ENCODE peak calls at places on chromosomes 13 and 19, in seven cellular contexts. J, A, G, T, R, I and Y are unnamed samples.

GRCh38 chr19:57559008-57559403 is 657 bp downstream of the ZNF550 start:
- DNase-seq in J (peak; percentile 14), A (peak; percentile 14), G (no peak), T (peak; percentile 26), R (peak; percentile 18), I (peak; percentile 36), Y (peak; percentile 45)

GRCh38 chr19:8505680-8506401 is 3.4 kb upstream of the PRAM1 start:
- DNase-seq in J (peak; percentile 68), A (peak; percentile 78), G (no peak), T (peak; percentile 89), R (peak; percentile 62), I (peak; percentile 75), Y (peak; percentile 90)

GRCh38 chr19:19238126-19238894 is 26.6 kb downstream of the NCAN start:
- DNase-seq in J (no peak), A (no peak), G (no peak), T (no peak), R (no peak), I (no peak), Y (no peak)

GRCh38 chr19:52997975-52998374 is 15.7 kb upstream of the ERVV-1 start:
- DNase-seq in J (no peak), A (no peak), G (no peak), T (no peak), R (no peak), I (no peak), Y (no peak)

GRCh38 chr13:93147946-93148345 is 78.7 kb upstream of the GPC6 start:
- DNase-seq in J (no peak), A (no peak), G (no peak), T (no peak), R (no peak), I (no peak), Y (no peak)

GRCh38 chr19:27901078-27901477 is 1311.9 kb downstream of the UQCRFS1 start:
- DNase-seq in J (no peak), A (no peak), G (no peak), T (no peak), R (no peak), I (no peak), Y (no peak)

GRCh38 chr19:30029721-30030510 is 87.9 kb downstream of the URI1 start:
- DNase-seq in J (peak; percentile 39), A (no peak), G (no peak), T (no peak), R (peak; percentile 85), I (peak; percentile 60), Y (peak; percentile 51)

GRCh38 chr13:36084131-36084530 is 47.1 kb downstream of the DCLK1 start:
- DNase-seq in J (no peak), A (no peak), G (no peak), T (no peak), R (no peak), I (no peak), Y (no peak)

GRCh38 chr19:45601524-45602522 is at the start of gene GPR4:
- DNase-seq in J (no peak), A (peak; percentile 44), G (no peak), T (peak; percentile 51), R (no peak), I (no peak), Y (peak; percentile 32)

GRCh38 chr13:33728271-33729037 is 89.5 kb upstream of the RFC3 start:
- DNase-seq in J (peak; percentile 28), A (peak; percentile 56), G (no peak), T (no peak), R (peak; percentile 48), I (no peak), Y (peak; percentile 57)

GRCh38 chr13:20320885-20321284 is 88.8 kb upstream of the GJB6 start:
- DNase-seq in J (no peak), A (no peak), G (no peak), T (no peak), R (no peak), I (no peak), Y (no peak)

GRCh38 chr19:47020132-47020805 is 632 bp downstream of the NPAS1 start:
- DNase-seq in J (no peak), A (no peak), G (no peak), T (peak; percentile 59), R (no peak), I (no peak), Y (peak; percentile 61)

GRCh38 chr19:14472202-14472961 is 2.8 kb downstream of the PTGER1 start:
- DNase-seq in J (peak; percentile 51), A (peak; percentile 67), G (no peak), T (peak; percentile 99), R (peak; percentile 47), I (peak; percentile 91), Y (peak; percentile 96)

GRCh38 chr19:40521276-40521675 is 54.5 kb downstream of the SPTBN4 start:
- DNase-seq in J (no peak), A (no peak), G (no peak), T (no peak), R (peak; percentile 55), I (peak; percentile 31), Y (no peak)

GRCh38 chr19:40524133-40524549 is 52.5 kb upstream of the SHKBP1 start:
- DNase-seq in J (no peak), A (no peak), G (no peak), T (no peak), R (no peak), I (no peak), Y (no peak)

GRCh38 chr19:40525234-40526051 is 51.2 kb upstream of the SHKBP1 start:
- DNase-seq in J (no peak), A (no peak), G (no peak), T (no peak), R (no peak), I (no peak), Y (no peak)

GRCh38 chr19:40524655-40525054 is 52.0 kb upstream of the SHKBP1 start:
- DNase-seq in J (no peak), A (no peak), G (no peak), T (no peak), R (no peak), I (no peak), Y (no peak)

GRCh38 chr19:40523322-40524047 is 53.2 kb upstream of the SHKBP1 start:
- DNase-seq in J (peak; percentile 49), A (peak; percentile 36), G (no peak), T (no peak), R (peak; percentile 47), I (peak; percentile 67), Y (peak; percentile 74)
- TF ChIP-seq CTCF in J (peak; percentile 84), A (peak; percentile 50), G (peak; percentile 78), T (no peak), R (peak; percentile 72), I (peak; percentile 74), Y (peak; percentile 65)

DNA sequence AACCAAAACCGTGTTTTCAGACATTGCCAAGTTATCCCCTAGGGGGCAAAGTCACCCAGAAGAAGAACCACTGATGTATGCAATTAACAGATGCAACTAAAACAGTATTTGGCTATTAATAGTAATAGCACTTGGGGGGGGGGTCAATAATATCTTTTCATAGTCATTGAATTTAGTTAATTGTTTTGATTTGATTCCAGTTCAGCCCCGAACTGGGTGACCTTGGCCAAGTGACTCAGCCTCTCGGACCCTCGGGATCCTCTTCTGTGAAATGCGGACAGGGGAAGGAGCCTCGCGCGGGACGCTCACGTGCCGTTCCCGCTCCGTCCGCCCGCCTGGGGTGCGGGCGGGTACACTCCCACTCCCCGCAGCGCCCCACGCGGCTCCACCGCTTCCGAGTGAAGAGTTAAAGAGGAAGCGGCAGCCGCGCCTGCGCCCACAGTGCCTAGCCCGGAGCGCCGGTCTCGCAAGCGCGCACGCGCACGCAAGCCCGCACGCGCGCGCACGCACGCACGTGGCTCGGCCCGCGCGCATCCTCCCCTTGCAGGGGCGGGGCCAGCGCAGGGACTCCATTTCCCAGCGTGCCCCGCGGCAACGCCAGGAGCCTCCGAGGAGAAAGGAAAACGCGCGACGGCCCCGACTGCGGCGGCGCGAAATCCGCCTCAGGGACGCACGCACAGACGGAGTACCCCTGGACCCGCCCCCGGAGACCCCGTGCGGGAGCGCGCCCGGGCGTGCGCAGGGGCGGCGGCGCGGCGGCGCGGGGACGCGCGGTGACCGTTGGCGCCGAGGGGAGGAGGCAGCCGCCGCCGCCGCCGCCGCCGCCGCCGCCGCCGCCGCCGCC is at the start of gene DAZAP1:
- DNase-seq in J (peak; percentile 99), A (peak; percentile 99), G (peak; percentile 79), T (peak; percentile 99), R (peak; percentile 97), I (peak; percentile 99), Y (peak; percentile 100)
- TF ChIP-seq CTCF in J (peak; percentile 55), A (no peak), G (peak; percentile 27), T (peak; percentile 63), R (peak; percentile 10), I (peak; percentile 92), Y (peak; percentile 4)

GRCh38 chr13:68713394-68713793 is 1394.2 kb upstream of the ATXN8OS start:
- DNase-seq in J (no peak), A (no peak), G (no peak), T (no peak), R (no peak), I (no peak), Y (no peak)

GRCh38 chr13:68714292-68714691 is 1393.3 kb upstream of the ATXN8OS start:
- DNase-seq in J (no peak), A (no peak), G (no peak), T (no peak), R (no peak), I (no peak), Y (no peak)

DNA sequence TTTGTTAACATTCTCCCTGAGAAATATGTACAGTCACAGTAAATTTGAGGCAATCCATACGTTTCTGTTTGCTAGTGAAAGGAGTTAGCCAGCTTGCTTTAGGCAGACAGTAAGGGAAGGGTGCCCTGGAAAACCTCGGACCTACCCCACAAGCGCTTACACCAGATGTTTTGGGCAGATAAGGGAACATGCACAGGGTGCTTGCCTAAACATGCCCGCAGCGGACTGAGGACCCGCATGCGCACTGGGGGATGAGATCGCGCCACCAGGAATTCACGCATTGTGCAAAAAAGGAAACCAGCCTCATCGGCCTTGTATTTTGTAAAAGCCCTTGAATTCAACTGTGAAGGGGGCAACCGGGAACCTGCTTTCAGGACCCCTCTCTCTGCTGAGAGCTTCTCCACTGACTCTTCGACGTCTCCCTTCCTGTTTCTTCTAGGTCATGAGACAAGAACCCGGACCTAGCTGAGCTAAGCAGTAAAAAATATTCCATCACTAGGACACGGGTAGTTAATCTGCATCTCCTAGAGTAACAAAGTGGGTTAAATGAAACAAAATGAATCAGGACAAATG is 1399.2 kb upstream of the ATXN8OS start:
- DNase-seq in J (no peak), A (no peak), G (no peak), T (no peak), R (no peak), I (no peak), Y (no peak)
- TF ChIP-seq CTCF in J (no peak), A (no peak), G (no peak), T (no peak), R (no peak), I (no peak), Y (no peak)

GRCh38 chr13:99572921-99573320 is 71.6 kb downstream of the TM9SF2 start:
- DNase-seq in J (no peak), A (no peak), G (no peak), T (no peak), R (peak; percentile 9), I (no peak), Y (no peak)

GRCh38 chr13:99566125-99567083 is 65.1 kb downstream of the TM9SF2 start:
- DNase-seq in J (no peak), A (no peak), G (no peak), T (peak; percentile 13), R (no peak), I (no peak), Y (peak; percentile 27)

GRCh38 chr13:99575376-99575775 is 74.1 kb downstream of the TM9SF2 start:
- DNase-seq in J (no peak), A (no peak), G (no peak), T (no peak), R (no peak), I (no peak), Y (no peak)

DNA sequence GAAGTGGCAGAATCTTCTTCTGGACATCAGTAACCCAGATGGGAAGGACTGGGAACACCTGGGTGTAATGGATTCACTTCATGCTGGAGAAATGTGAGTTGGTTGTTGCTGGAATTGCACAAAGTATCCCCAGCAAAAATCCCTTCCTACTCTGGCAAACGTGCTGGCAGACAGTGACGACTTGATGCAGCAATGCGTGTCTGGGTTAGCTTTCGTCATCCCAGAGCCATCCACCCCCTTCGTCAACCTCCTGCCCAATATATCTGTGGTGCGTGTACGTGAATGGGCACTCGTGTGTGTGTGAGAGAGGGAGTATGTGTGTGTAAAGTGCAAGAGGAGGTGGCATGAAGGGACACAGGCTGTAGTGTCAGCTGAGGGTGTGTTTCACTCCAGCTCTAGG is 70.9 kb downstream of the TM9SF2 start:
- DNase-seq in J (no peak), A (no peak), G (peak; percentile 34), T (no peak), R (no peak), I (no peak), Y (no peak)
- TF ChIP-seq CTCF in J (no peak), A (no peak), G (no peak), T (no peak), R (no peak), I (no peak), Y (no peak)